ENCODE peak calls at places on chromosomes 3 and 15, in seven cellular contexts. One of them, this sample, is unnamed.

GRCh38 chr3:148999806-149000205 is 8.5 kb downstream of the GYG1 start:
- DNase-seq in HTR-8/SVneo: no peak
- DNase-seq in right cardiac atrium: no peak
- DNase-seq in T-helper 1 cell: no peak
- DNase-seq in AG20443: no peak
- DNase-seq in activated gamma-delta T cell treated with Interleukin-2 at 50 U/mL for 16 hours: no peak
- DNase-seq in fibroblast of mammary gland: no peak
- DNase-seq in this sample: no peak

GRCh38 chr3:132004571-132004970 is 30.2 kb downstream of the CPNE4 start:
- DNase-seq in HTR-8/SVneo: no peak
- DNase-seq in AG20443: no peak
- DNase-seq in fibroblast of mammary gland: peak; percentile 61
- DNase-seq in T-helper 1 cell: no peak
- DNase-seq in right cardiac atrium: no peak
- DNase-seq in activated gamma-delta T cell treated with Interleukin-2 at 50 U/mL for 16 hours: no peak
- DNase-seq in this sample: no peak

GRCh38 chr3:107897471-107898180 is 193.2 kb downstream of the CD47 start:
- DNase-seq in T-helper 1 cell: no peak
- DNase-seq in activated gamma-delta T cell treated with Interleukin-2 at 50 U/mL for 16 hours: no peak
- DNase-seq in HTR-8/SVneo: no peak
- DNase-seq in right cardiac atrium: no peak
- DNase-seq in fibroblast of mammary gland: peak; percentile 64
- DNase-seq in AG20443: no peak
- DNase-seq in this sample: no peak

GRCh38 chr3:140187648-140188221 is 252.8 kb downstream of the CLSTN2 start:
- DNase-seq in T-helper 1 cell: no peak
- DNase-seq in HTR-8/SVneo: no peak
- DNase-seq in activated gamma-delta T cell treated with Interleukin-2 at 50 U/mL for 16 hours: no peak
- DNase-seq in right cardiac atrium: no peak
- DNase-seq in fibroblast of mammary gland: no peak
- DNase-seq in AG20443: no peak
- DNase-seq in this sample: no peak

GRCh38 chr3:150653110-150653561 is 50.0 kb downstream of the SELENOT start:
- DNase-seq in T-helper 1 cell: no peak
- DNase-seq in HTR-8/SVneo: no peak
- DNase-seq in AG20443: no peak
- DNase-seq in right cardiac atrium: no peak
- DNase-seq in fibroblast of mammary gland: no peak
- DNase-seq in activated gamma-delta T cell treated with Interleukin-2 at 50 U/mL for 16 hours: no peak
- DNase-seq in this sample: no peak

GRCh38 chr3:172666873-172667694 is 43.8 kb downstream of the NCEH1 start:
- DNase-seq in fibroblast of mammary gland: peak; percentile 79
- DNase-seq in activated gamma-delta T cell treated with Interleukin-2 at 50 U/mL for 16 hours: peak; percentile 77
- DNase-seq in T-helper 1 cell: peak; percentile 62
- DNase-seq in HTR-8/SVneo: peak; percentile 68
- DNase-seq in right cardiac atrium: no peak
- DNase-seq in AG20443: peak; percentile 80
- DNase-seq in this sample: peak; percentile 87

GRCh38 chr15:100740105-100740504 is 137.7 kb downstream of the ASB7 start:
- DNase-seq in right cardiac atrium: no peak
- DNase-seq in fibroblast of mammary gland: peak; percentile 51
- DNase-seq in AG20443: no peak
- DNase-seq in T-helper 1 cell: no peak
- DNase-seq in HTR-8/SVneo: no peak
- DNase-seq in activated gamma-delta T cell treated with Interleukin-2 at 50 U/mL for 16 hours: no peak
- DNase-seq in this sample: no peak

GRCh38 chr3:39460677-39461076 is 6.8 kb upstream of the MOBP start:
- DNase-seq in T-helper 1 cell: no peak
- DNase-seq in AG20443: no peak
- DNase-seq in right cardiac atrium: no peak
- DNase-seq in fibroblast of mammary gland: no peak
- DNase-seq in HTR-8/SVneo: no peak
- DNase-seq in activated gamma-delta T cell treated with Interleukin-2 at 50 U/mL for 16 hours: no peak
- DNase-seq in this sample: peak; percentile 89

GRCh38 chr3:122931636-122932035 is 95.9 kb downstream of the SEMA5B start:
- DNase-seq in activated gamma-delta T cell treated with Interleukin-2 at 50 U/mL for 16 hours: no peak
- DNase-seq in T-helper 1 cell: no peak
- DNase-seq in AG20443: no peak
- DNase-seq in fibroblast of mammary gland: no peak
- DNase-seq in right cardiac atrium: no peak
- DNase-seq in HTR-8/SVneo: no peak
- DNase-seq in this sample: no peak

This sample was measured in COLO829.